ENCODE peak calls at places on chromosome 21, in ten cellular contexts. One of them, this sample, is unnamed.
A peak's percentile ranks its signal among the peaks of the same experiment; 100 is the strongest.

GRCh38 chr21:44677881-44678280 is 4.1 kb downstream of the KRTAP12-1 start:
- DNase-seq in EL: no peak
- DNase-seq in NCI-H1105: no peak
- DNase-seq in activated naive CD4-positive, alpha-beta T cell: no peak
- DNase-seq in cardiac muscle cell: no peak
- DNase-seq in lung: peak; percentile 25
- DNase-seq in GM23248: no peak
- DNase-seq in NCI-H1092 treated with DMSO at 0.1 percent for 48 hours: no peak
- DNase-seq in NCI-H1417 treated with DMSO at 0.1 percent for 48 hours: no peak
- DNase-seq in HCEC 1CT: no peak
- DNase-seq in this sample: no peak

GRCh38 chr21:45059121-45059520 is 15.3 kb upstream of the ADARB1 start:
- DNase-seq in NCI-H1092 treated with DMSO at 0.1 percent for 48 hours: no peak
- DNase-seq in cardiac muscle cell: no peak
- DNase-seq in GM23248: no peak
- DNase-seq in activated naive CD4-positive, alpha-beta T cell: no peak
- DNase-seq in NCI-H1417 treated with DMSO at 0.1 percent for 48 hours: no peak
- DNase-seq in lung: no peak
- DNase-seq in NCI-H1105: no peak
- DNase-seq in HCEC 1CT: no peak
- DNase-seq in EL: no peak
- DNase-seq in this sample: no peak

GRCh38 chr21:28605138-28605537 is 387.5 kb downstream of the LTN1 start:
- DNase-seq in lung: no peak
- DNase-seq in cardiac muscle cell: peak; percentile 2
- DNase-seq in NCI-H1092 treated with DMSO at 0.1 percent for 48 hours: no peak
- DNase-seq in HCEC 1CT: no peak
- DNase-seq in activated naive CD4-positive, alpha-beta T cell: no peak
- DNase-seq in EL: no peak
- DNase-seq in NCI-H1417 treated with DMSO at 0.1 percent for 48 hours: no peak
- DNase-seq in GM23248: no peak
- DNase-seq in NCI-H1105: no peak
- DNase-seq in this sample: no peak

GRCh38 chr21:27246741-27247140 is 279.9 kb upstream of the ADAMTS5 start:
- DNase-seq in GM23248: peak; percentile 85
- DNase-seq in NCI-H1092 treated with DMSO at 0.1 percent for 48 hours: no peak
- DNase-seq in HCEC 1CT: peak; percentile 41
- DNase-seq in cardiac muscle cell: no peak
- DNase-seq in NCI-H1417 treated with DMSO at 0.1 percent for 48 hours: no peak
- DNase-seq in lung: no peak
- DNase-seq in EL: peak; percentile 56
- DNase-seq in NCI-H1105: no peak
- DNase-seq in activated naive CD4-positive, alpha-beta T cell: no peak
- DNase-seq in this sample: no peak

GRCh38 chr21:38123626-38124025 is 133.2 kb upstream of the KCNJ15 start:
- DNase-seq in cardiac muscle cell: no peak
- DNase-seq in HCEC 1CT: no peak
- DNase-seq in NCI-H1105: no peak
- DNase-seq in NCI-H1092 treated with DMSO at 0.1 percent for 48 hours: peak; percentile 49
- DNase-seq in lung: no peak
- DNase-seq in GM23248: no peak
- DNase-seq in EL: no peak
- DNase-seq in activated naive CD4-positive, alpha-beta T cell: no peak
- DNase-seq in NCI-H1417 treated with DMSO at 0.1 percent for 48 hours: peak; percentile 19
- DNase-seq in this sample: no peak

GRCh38 chr21:41048636-41049035 is 119.3 kb upstream of the BACE2 start:
- DNase-seq in cardiac muscle cell: no peak
- DNase-seq in NCI-H1105: no peak
- DNase-seq in HCEC 1CT: no peak
- DNase-seq in NCI-H1092 treated with DMSO at 0.1 percent for 48 hours: no peak
- DNase-seq in GM23248: no peak
- DNase-seq in activated naive CD4-positive, alpha-beta T cell: no peak
- DNase-seq in NCI-H1417 treated with DMSO at 0.1 percent for 48 hours: no peak
- DNase-seq in lung: no peak
- DNase-seq in EL: no peak
- DNase-seq in this sample: no peak

GRCh38 chr21:33859373-33860102 is 56.1 kb downstream of the ATP5PO start:
- DNase-seq in HCEC 1CT: no peak
- DNase-seq in cardiac muscle cell: no peak
- DNase-seq in NCI-H1105: no peak
- DNase-seq in lung: no peak
- DNase-seq in NCI-H1092 treated with DMSO at 0.1 percent for 48 hours: no peak
- DNase-seq in EL: no peak
- DNase-seq in activated naive CD4-positive, alpha-beta T cell: no peak
- DNase-seq in GM23248: no peak
- DNase-seq in NCI-H1417 treated with DMSO at 0.1 percent for 48 hours: no peak
- DNase-seq in this sample: no peak

GRCh38 chr21:37821791-37822450 is 94.3 kb downstream of the KCNJ6 start:
- DNase-seq in HCEC 1CT: peak; percentile 31
- DNase-seq in NCI-H1092 treated with DMSO at 0.1 percent for 48 hours: no peak
- DNase-seq in NCI-H1105: no peak
- DNase-seq in NCI-H1417 treated with DMSO at 0.1 percent for 48 hours: no peak
- DNase-seq in EL: peak; percentile 34
- DNase-seq in cardiac muscle cell: no peak
- DNase-seq in lung: no peak
- DNase-seq in activated naive CD4-positive, alpha-beta T cell: no peak
- DNase-seq in GM23248: peak; percentile 68
- DNase-seq in this sample: no peak

GRCh38 chr21:14752006-14752909 is 206.1 kb upstream of the SAMSN1 start:
- DNase-seq in GM23248: no peak
- DNase-seq in activated naive CD4-positive, alpha-beta T cell: no peak
- DNase-seq in NCI-H1092 treated with DMSO at 0.1 percent for 48 hours: peak; percentile 3
- DNase-seq in HCEC 1CT: no peak
- DNase-seq in NCI-H1417 treated with DMSO at 0.1 percent for 48 hours: no peak
- DNase-seq in lung: no peak
- DNase-seq in cardiac muscle cell: no peak
- DNase-seq in EL: no peak
- DNase-seq in NCI-H1105: no peak
- DNase-seq in this sample: no peak

GRCh38 chr21:46421756-46422555 is 36.7 kb upstream of the DIP2A start:
- DNase-seq in NCI-H1092 treated with DMSO at 0.1 percent for 48 hours: no peak
- DNase-seq in HCEC 1CT: no peak
- DNase-seq in lung: no peak
- DNase-seq in GM23248: no peak
- DNase-seq in NCI-H1417 treated with DMSO at 0.1 percent for 48 hours: no peak
- DNase-seq in cardiac muscle cell: no peak
- DNase-seq in activated naive CD4-positive, alpha-beta T cell: no peak
- DNase-seq in NCI-H1105: no peak
- DNase-seq in EL: no peak
- DNase-seq in this sample: no peak

GRCh38 chr21:42711667-42712066 is 58.2 kb downstream of the PDE9A start:
- DNase-seq in NCI-H1092 treated with DMSO at 0.1 percent for 48 hours: no peak
- DNase-seq in EL: no peak
- DNase-seq in cardiac muscle cell: no peak
- DNase-seq in GM23248: no peak
- DNase-seq in activated naive CD4-positive, alpha-beta T cell: no peak
- DNase-seq in HCEC 1CT: no peak
- DNase-seq in NCI-H1105: no peak
- DNase-seq in lung: no peak
- DNase-seq in NCI-H1417 treated with DMSO at 0.1 percent for 48 hours: no peak
- DNase-seq in this sample: no peak

GRCh38 chr21:35211767-35212166 is 162.7 kb upstream of the RUNX1 start:
- DNase-seq in GM23248: no peak
- DNase-seq in NCI-H1105: no peak
- DNase-seq in lung: no peak
- DNase-seq in activated naive CD4-positive, alpha-beta T cell: no peak
- DNase-seq in cardiac muscle cell: no peak
- DNase-seq in NCI-H1092 treated with DMSO at 0.1 percent for 48 hours: no peak
- DNase-seq in EL: no peak
- DNase-seq in HCEC 1CT: no peak
- DNase-seq in NCI-H1417 treated with DMSO at 0.1 percent for 48 hours: no peak
- DNase-seq in this sample: no peak

GRCh38 chr21:38894899-38895298 is 89.2 kb downstream of the ETS2 start:
- DNase-seq in cardiac muscle cell: no peak
- DNase-seq in NCI-H1417 treated with DMSO at 0.1 percent for 48 hours: no peak
- DNase-seq in GM23248: no peak
- DNase-seq in NCI-H1105: no peak
- DNase-seq in NCI-H1092 treated with DMSO at 0.1 percent for 48 hours: no peak
- DNase-seq in lung: no peak
- DNase-seq in EL: no peak
- DNase-seq in HCEC 1CT: no peak
- DNase-seq in activated naive CD4-positive, alpha-beta T cell: no peak
- DNase-seq in this sample: no peak

This sample was measured in T-helper 17 cell.